ENCODE peak calls at places on chromosomes 3 and 15, in four cellular contexts. One of them, this sample, is unnamed.

GRCh38 chr3:149373235-149374125 is 4.0 kb downstream of the TM4SF1 start:
- DNase-seq in psoas muscle: no peak
- DNase-seq in HFF-Myc: no peak
- DNase-seq in transverse colon: no peak
- DNase-seq in this sample: no peak

GRCh38 chr3:42701371-42702065 is 1.1 kb downstream of the HHATL start:
- DNase-seq in HFF-Myc: no peak
- DNase-seq in transverse colon: peak
- DNase-seq in psoas muscle: peak
- DNase-seq in this sample: no peak

GRCh38 chr15:65421360-65422215 is 1.2 kb downstream of the IGDCC4 start:
- DNase-seq in transverse colon: peak
- DNase-seq in psoas muscle: peak
- DNase-seq in HFF-Myc: no peak
- DNase-seq in this sample: peak

GRCh38 chr15:86608461-86608860 is 528.8 kb downstream of the AGBL1 start:
- DNase-seq in psoas muscle: peak
- DNase-seq in transverse colon: no peak
- DNase-seq in HFF-Myc: no peak
- DNase-seq in this sample: no peak

GRCh38 chr3:140206196-140207040 is 271.4 kb downstream of the CLSTN2 start:
- DNase-seq in psoas muscle: no peak
- DNase-seq in HFF-Myc: peak
- DNase-seq in transverse colon: no peak
- DNase-seq in this sample: no peak

GRCh38 chr3:176796371-176796770 is 400.9 kb downstream of the TBL1XR1 start:
- DNase-seq in psoas muscle: no peak
- DNase-seq in HFF-Myc: no peak
- DNase-seq in transverse colon: no peak
- DNase-seq in this sample: no peak

GRCh38 chr15:60396560-60396963 is 1.2 kb downstream of the ANXA2 start:
- DNase-seq in transverse colon: no peak
- DNase-seq in psoas muscle: no peak
- DNase-seq in HFF-Myc: no peak
- DNase-seq in this sample: no peak

GRCh38 chr3:108296239-108296638 is at the start of gene HHLA2:
- DNase-seq in transverse colon: no peak
- DNase-seq in psoas muscle: no peak
- DNase-seq in HFF-Myc: no peak
- DNase-seq in this sample: no peak

GRCh38 chr15:99427210-99427609 is 138.6 kb upstream of the MEF2A start:
- DNase-seq in HFF-Myc: no peak
- DNase-seq in transverse colon: no peak
- DNase-seq in psoas muscle: no peak
- DNase-seq in this sample: peak

GRCh38 chr3:74281705-74282104 is 332.8 kb downstream of the CNTN3 start:
- DNase-seq in HFF-Myc: no peak
- DNase-seq in psoas muscle: no peak
- DNase-seq in transverse colon: no peak
- DNase-seq in this sample: no peak

GRCh38 chr3:71391361-71391760 is 192.2 kb downstream of the FOXP1 start:
- DNase-seq in HFF-Myc: no peak
- DNase-seq in transverse colon: no peak
- DNase-seq in psoas muscle: no peak
- DNase-seq in this sample: no peak

GRCh38 chr3:24521306-24522154 is 26.9 kb upstream of the THRB start:
- DNase-seq in psoas muscle: peak
- DNase-seq in transverse colon: peak
- DNase-seq in HFF-Myc: no peak
- DNase-seq in this sample: peak

GRCh38 chr3:58104712-58105111 is 96.5 kb downstream of the FLNB start:
- DNase-seq in psoas muscle: no peak
- DNase-seq in HFF-Myc: no peak
- DNase-seq in transverse colon: no peak
- DNase-seq in this sample: no peak

GRCh38 chr15:68313501-68314390 is 36.2 kb downstream of the FEM1B start:
- DNase-seq in psoas muscle: no peak
- DNase-seq in HFF-Myc: no peak
- DNase-seq in transverse colon: no peak
- DNase-seq in this sample: peak

GRCh38 chr15:60399246-60399915 is 1.6 kb upstream of the ANXA2 start:
- DNase-seq in HFF-Myc: no peak
- DNase-seq in transverse colon: no peak
- DNase-seq in psoas muscle: no peak
- DNase-seq in this sample: peak

GRCh38 chr3:150317469-150317868 is 90.6 kb upstream of the TSC22D2 start:
- DNase-seq in transverse colon: no peak
- DNase-seq in HFF-Myc: no peak
- DNase-seq in psoas muscle: no peak
- DNase-seq in this sample: no peak

GRCh38 chr15:39873978-39874377 is 46.1 kb downstream of the GPR176 start:
- DNase-seq in HFF-Myc: no peak
- DNase-seq in transverse colon: no peak
- DNase-seq in psoas muscle: no peak
- DNase-seq in this sample: no peak

GRCh38 chr15:69860921-69861320 is 236.8 kb downstream of the TLE3 start:
- DNase-seq in psoas muscle: no peak
- DNase-seq in transverse colon: no peak
- DNase-seq in HFF-Myc: no peak
- DNase-seq in this sample: no peak

GRCh38 chr3:107238787-107239186 is 138.5 kb upstream of the CCDC54 start:
- DNase-seq in psoas muscle: no peak
- DNase-seq in transverse colon: no peak
- DNase-seq in HFF-Myc: no peak
- DNase-seq in this sample: no peak

GRCh38 chr3:107240183-107241091 is 136.8 kb upstream of the CCDC54 start:
- DNase-seq in HFF-Myc: no peak
- DNase-seq in psoas muscle: peak
- DNase-seq in transverse colon: peak
- DNase-seq in this sample: peak

GRCh38 chr3:107242579-107242978 is 134.7 kb upstream of the CCDC54 start:
- DNase-seq in transverse colon: no peak
- DNase-seq in psoas muscle: no peak
- DNase-seq in HFF-Myc: no peak
- DNase-seq in this sample: no peak

GRCh38 chr3:107241217-107241616 is 136.0 kb upstream of the CCDC54 start:
- DNase-seq in transverse colon: peak
- DNase-seq in psoas muscle: peak
- DNase-seq in HFF-Myc: no peak
- DNase-seq in this sample: peak

GRCh38 chr3:107239703-107240102 is 137.5 kb upstream of the CCDC54 start:
- DNase-seq in psoas muscle: no peak
- DNase-seq in transverse colon: no peak
- DNase-seq in HFF-Myc: no peak
- DNase-seq in this sample: no peak
- H3K4me3 ChIP-seq in psoas muscle: peak
- H3K4me3 ChIP-seq in transverse colon: no peak
- H3K4me3 ChIP-seq in HFF-Myc: peak
- H3K4me3 ChIP-seq in this sample: peak

GRCh38 chr3:143897558-143898305 is 49.5 kb upstream of the SLC9A9 start:
- DNase-seq in psoas muscle: no peak
- DNase-seq in transverse colon: no peak
- DNase-seq in HFF-Myc: no peak
- DNase-seq in this sample: no peak

GRCh38 chr3:143901105-143901504 is 52.8 kb upstream of the SLC9A9 start:
- DNase-seq in HFF-Myc: peak
- DNase-seq in psoas muscle: no peak
- DNase-seq in transverse colon: no peak
- DNase-seq in this sample: no peak

GRCh38 chr3:143896486-143896885 is 48.2 kb upstream of the SLC9A9 start:
- DNase-seq in transverse colon: no peak
- DNase-seq in psoas muscle: no peak
- DNase-seq in HFF-Myc: no peak
- DNase-seq in this sample: no peak

GRCh38 chr3:143895805-143896204 is 47.5 kb upstream of the SLC9A9 start:
- DNase-seq in psoas muscle: no peak
- DNase-seq in HFF-Myc: no peak
- DNase-seq in transverse colon: no peak
- DNase-seq in this sample: no peak
- TF ChIP-seq CTCF in psoas muscle: peak
- TF ChIP-seq CTCF in HFF-Myc: no peak
- TF ChIP-seq CTCF in transverse colon: no peak
- TF ChIP-seq CTCF in this sample: no peak

GRCh38 chr15:33278816-33279612 is 31.8 kb upstream of the RYR3 start:
- DNase-seq in psoas muscle: no peak
- DNase-seq in HFF-Myc: peak
- DNase-seq in transverse colon: no peak
- DNase-seq in this sample: no peak

GRCh38 chr15:33284336-33284735 is 26.4 kb upstream of the RYR3 start:
- DNase-seq in psoas muscle: no peak
- DNase-seq in transverse colon: no peak
- DNase-seq in HFF-Myc: no peak
- DNase-seq in this sample: no peak

GRCh38 chr15:33279613-33280205 is 31.1 kb upstream of the RYR3 start:
- DNase-seq in transverse colon: no peak
- DNase-seq in HFF-Myc: peak
- DNase-seq in psoas muscle: no peak
- DNase-seq in this sample: no peak

GRCh38 chr15:33283603-33284002 is 27.2 kb upstream of the RYR3 start:
- DNase-seq in psoas muscle: no peak
- DNase-seq in transverse colon: no peak
- DNase-seq in HFF-Myc: no peak
- DNase-seq in this sample: no peak

GRCh38 chr15:33282226-33283020 is 28.3 kb upstream of the RYR3 start:
- DNase-seq in HFF-Myc: no peak
- DNase-seq in psoas muscle: no peak
- DNase-seq in transverse colon: no peak
- DNase-seq in this sample: no peak
- H3K4me3 ChIP-seq in HFF-Myc: no peak
- H3K4me3 ChIP-seq in psoas muscle: no peak
- H3K4me3 ChIP-seq in transverse colon: no peak
- H3K4me3 ChIP-seq in this sample: no peak

GRCh38 chr3:32106132-32106928 is at the start of gene GPD1L:
- DNase-seq in psoas muscle: peak
- DNase-seq in HFF-Myc: peak
- DNase-seq in transverse colon: peak
- DNase-seq in this sample: peak

GRCh38 chr3:32106929-32107362 is 526 bp downstream of the GPD1L start:
- DNase-seq in HFF-Myc: no peak
- DNase-seq in transverse colon: peak
- DNase-seq in psoas muscle: peak
- DNase-seq in this sample: peak

GRCh38 chr3:32111560-32111959 is 5.1 kb downstream of the GPD1L start:
- DNase-seq in psoas muscle: no peak
- DNase-seq in transverse colon: no peak
- DNase-seq in HFF-Myc: no peak
- DNase-seq in this sample: no peak

GRCh38 chr3:32110233-32110760 is 3.9 kb downstream of the GPD1L start:
- DNase-seq in HFF-Myc: no peak
- DNase-seq in psoas muscle: no peak
- DNase-seq in transverse colon: no peak
- DNase-seq in this sample: no peak

GRCh38 chr3:32109256-32109655 is 2.8 kb downstream of the GPD1L start:
- DNase-seq in psoas muscle: peak
- DNase-seq in HFF-Myc: no peak
- DNase-seq in transverse colon: peak
- DNase-seq in this sample: peak
- TF ChIP-seq CTCF in psoas muscle: no peak
- TF ChIP-seq CTCF in HFF-Myc: no peak
- TF ChIP-seq CTCF in transverse colon: no peak
- TF ChIP-seq CTCF in this sample: no peak

GRCh38 chr3:4633078-4634004 is 140.2 kb downstream of the ITPR1 start:
- DNase-seq in psoas muscle: no peak
- DNase-seq in HFF-Myc: peak
- DNase-seq in transverse colon: no peak
- DNase-seq in this sample: no peak
- H3K4me3 ChIP-seq in psoas muscle: no peak
- H3K4me3 ChIP-seq in HFF-Myc: no peak
- H3K4me3 ChIP-seq in transverse colon: no peak
- H3K4me3 ChIP-seq in this sample: no peak

DNA sequence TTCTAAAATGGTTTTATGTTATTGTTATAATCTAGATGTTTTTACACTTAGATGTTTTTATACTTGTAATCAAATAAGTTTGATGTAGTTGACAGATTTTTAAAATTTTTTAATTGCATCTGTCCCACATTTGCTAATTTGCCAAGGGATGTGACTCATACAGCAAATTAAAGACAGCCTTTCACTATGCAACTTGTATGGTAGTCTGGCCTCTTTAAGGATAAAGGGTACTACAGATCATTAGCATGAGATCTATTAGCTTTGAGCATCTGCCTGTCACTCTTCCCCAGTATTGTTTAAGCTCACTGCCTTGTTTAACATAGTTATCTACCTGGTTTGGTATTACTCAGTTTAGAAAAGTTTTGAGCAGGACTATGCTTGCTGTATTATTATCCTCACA is 83.0 kb downstream of the NPTN start:
- DNase-seq in transverse colon: no peak
- DNase-seq in HFF-Myc: no peak
- DNase-seq in psoas muscle: no peak
- DNase-seq in this sample: no peak
- TF ChIP-seq CTCF in transverse colon: no peak
- TF ChIP-seq CTCF in HFF-Myc: no peak
- TF ChIP-seq CTCF in psoas muscle: no peak
- TF ChIP-seq CTCF in this sample: no peak

GRCh38 chr15:76988874-76989780 is 5.8 kb upstream of the PSTPIP1 start:
- DNase-seq in HFF-Myc: no peak
- DNase-seq in psoas muscle: no peak
- DNase-seq in transverse colon: no peak
- DNase-seq in this sample: no peak
- H3K4me3 ChIP-seq in HFF-Myc: no peak
- H3K4me3 ChIP-seq in psoas muscle: no peak
- H3K4me3 ChIP-seq in transverse colon: no peak
- H3K4me3 ChIP-seq in this sample: no peak

DNA sequence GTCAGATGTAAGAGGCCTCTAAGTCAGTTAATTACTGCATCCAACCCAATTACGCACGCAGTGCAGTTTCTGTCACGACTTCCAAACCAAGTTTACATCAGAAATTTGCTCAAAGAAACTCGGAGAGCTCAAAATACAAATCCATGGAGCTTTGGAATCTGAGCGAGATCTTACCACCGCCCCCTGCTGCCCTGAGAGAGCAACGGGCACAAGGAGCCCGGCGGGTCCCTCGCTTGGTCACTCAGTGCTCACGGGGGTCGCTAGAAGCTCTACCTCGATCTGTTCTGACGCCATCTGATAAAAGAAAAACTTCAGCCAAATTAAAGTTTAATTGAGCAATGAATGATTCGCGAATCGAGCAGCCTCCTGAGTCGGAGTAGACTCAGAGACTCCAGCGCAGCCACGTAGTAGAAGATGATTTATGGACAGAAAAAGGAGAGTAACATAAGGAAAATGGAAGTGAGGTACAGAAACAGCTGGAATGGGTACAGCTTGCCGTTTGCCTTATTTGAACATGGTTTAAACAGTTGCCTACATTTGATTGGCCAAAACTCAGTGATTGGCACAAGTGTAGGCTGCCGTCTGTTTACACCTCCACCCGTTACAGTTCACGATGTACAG is 232.7 kb upstream of the ATP10A start:
- DNase-seq in HFF-Myc: no peak
- DNase-seq in psoas muscle: no peak
- DNase-seq in transverse colon: no peak
- DNase-seq in this sample: no peak
- TF ChIP-seq CTCF in HFF-Myc: peak
- TF ChIP-seq CTCF in psoas muscle: no peak
- TF ChIP-seq CTCF in transverse colon: no peak
- TF ChIP-seq CTCF in this sample: no peak